ENCODE peak calls at places on chromosomes 7 and 10, in ten cellular contexts. C is PC-3, U is HCT116, X is OCI-LY7, Y is MM.1S, L is Karpas-422, I is GM23338, E is SK-N-SH, H is GM23248, Q is PC-9. Z is an unnamed sample. For H3K79me2 and H3K9me2, the result is how much of the 10 kb centered on the place peaks cover.

GRCh38 chr10:111968624-111969023 is 214.9 kb downstream of the GPAM start:
- DNase-seq in C (no peak), U (no peak), X (no peak), Y (no peak), L (no peak), I (no peak), E (no peak), H (peak), Q (no peak), Z (no peak)

GRCh38 chr7:35599642-35600041 is 95.3 kb downstream of the HERPUD2 start:
- DNase-seq in C (no peak), U (no peak), X (no peak), Y (no peak), L (no peak), I (no peak), E (no peak), H (no peak), Q (no peak), Z (no peak)

GRCh38 chr7:28958235-28958945 is at the start of gene TRIL:
- DNase-seq in C (no peak), U (no peak), X (no peak), Y (no peak), L (no peak), I (peak), E (peak), H (peak), Q (no peak), Z (peak)

GRCh38 chr7:98613601-98614425 is 3.3 kb upstream of the NPTX2 start:
- DNase-seq in C (peak), U (no peak), X (peak), Y (peak), L (peak), I (peak), E (no peak), H (peak), Q (peak), Z (peak)

GRCh38 chr10:14386202-14386593 is 55.5 kb upstream of the FRMD4A start:
- DNase-seq in C (peak), U (no peak), X (no peak), Y (peak), L (no peak), I (no peak), E (no peak), H (peak), Q (peak), Z (no peak)

GRCh38 chr10:12586724-12587123 is 237.4 kb downstream of the CAMK1D start:
- DNase-seq in C (no peak), U (no peak), X (no peak), Y (no peak), L (no peak), I (no peak), E (no peak), H (no peak), Q (no peak), Z (no peak)

GRCh38 chr10:78412605-78413004 is 378.9 kb downstream of the RPS24 start:
- DNase-seq in C (no peak), U (no peak), X (no peak), Y (no peak), L (no peak), I (no peak), E (no peak), H (no peak), Q (no peak), Z (no peak)

GRCh38 chr7:98852826-98853225 is 17.0 kb downstream of the TMEM130 start:
- DNase-seq in C (no peak), U (no peak), X (no peak), Y (no peak), L (no peak), I (no peak), E (peak), H (peak), Q (no peak), Z (no peak)

GRCh38 chr7:87574630-87575029 is 26.1 kb downstream of the ABCB1 start:
- DNase-seq in C (peak), U (peak), X (no peak), Y (no peak), L (no peak), I (no peak), E (no peak), H (peak), Q (no peak), Z (peak)

GRCh38 chr7:75955293-75955938 is 39.0 kb downstream of the TMEM120A start:
- DNase-seq in C (no peak), U (no peak), X (no peak), Y (no peak), L (no peak), I (no peak), E (no peak), H (no peak), Q (no peak), Z (no peak)

DNA sequence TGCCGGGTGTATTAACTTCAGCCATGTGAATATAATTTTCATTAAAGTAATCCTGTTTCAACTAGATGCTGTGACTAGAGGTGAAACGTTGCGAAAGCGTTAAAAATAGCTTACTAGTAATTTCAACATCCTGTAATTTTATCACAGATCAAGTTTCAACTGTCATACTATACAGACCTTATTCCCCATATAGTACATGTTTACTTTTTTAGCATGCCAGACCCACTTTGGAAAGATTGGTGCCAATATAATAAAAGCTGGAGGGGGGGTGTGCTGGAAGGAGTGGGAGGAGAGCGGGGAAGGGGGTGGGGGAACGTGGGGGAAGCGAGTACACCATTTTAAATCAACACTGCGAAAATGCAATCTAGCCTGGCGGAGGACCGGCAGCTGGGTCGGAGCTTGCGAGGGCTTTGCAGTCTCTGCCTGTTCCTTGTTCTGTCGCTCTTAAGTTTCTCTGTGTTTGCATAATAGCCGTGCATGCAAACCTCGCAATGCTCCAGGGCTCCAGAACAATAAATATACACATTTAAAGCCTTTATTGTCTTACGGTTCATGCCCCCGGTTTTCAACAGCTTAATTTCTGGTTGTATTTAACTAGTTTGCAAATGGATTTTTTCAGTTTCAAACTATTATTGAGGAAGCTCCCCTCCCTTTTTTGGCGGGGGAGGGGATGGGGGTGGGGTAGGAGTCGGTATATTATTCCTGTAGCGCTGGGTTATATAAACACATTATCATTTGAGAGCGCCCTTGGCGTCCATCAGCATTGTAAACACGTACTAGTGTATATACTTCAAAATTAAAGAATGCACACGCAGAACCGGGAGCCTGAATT is 1.3 kb upstream of the ARID5B start:
- DNase-seq in C (peak), U (no peak), X (peak), Y (peak), L (peak), I (peak), E (peak), H (peak), Q (peak), Z (peak)
- H3K79me2 ChIP-seq in C (under half), U (under half), X (under half), Y (under half), L (under half), I (under half), E (under half), H (under half), Q (under half), Z (under half)

GRCh38 chr7:33446551-33446950 is 317.2 kb downstream of the BBS9 start:
- DNase-seq in C (no peak), U (no peak), X (no peak), Y (no peak), L (no peak), I (no peak), E (no peak), H (no peak), Q (no peak), Z (no peak)

GRCh38 chr7:33444501-33444900 is 315.1 kb downstream of the BBS9 start:
- DNase-seq in C (no peak), U (no peak), X (no peak), Y (no peak), L (no peak), I (no peak), E (no peak), H (peak), Q (no peak), Z (peak)

GRCh38 chr7:33452805-33453502 is 323.6 kb downstream of the BBS9 start:
- DNase-seq in C (peak), U (no peak), X (no peak), Y (no peak), L (no peak), I (no peak), E (no peak), H (peak), Q (no peak), Z (no peak)

GRCh38 chr7:33447980-33448379 is 318.6 kb downstream of the BBS9 start:
- DNase-seq in C (no peak), U (no peak), X (no peak), Y (no peak), L (no peak), I (no peak), E (no peak), H (no peak), Q (no peak), Z (no peak)

DNA sequence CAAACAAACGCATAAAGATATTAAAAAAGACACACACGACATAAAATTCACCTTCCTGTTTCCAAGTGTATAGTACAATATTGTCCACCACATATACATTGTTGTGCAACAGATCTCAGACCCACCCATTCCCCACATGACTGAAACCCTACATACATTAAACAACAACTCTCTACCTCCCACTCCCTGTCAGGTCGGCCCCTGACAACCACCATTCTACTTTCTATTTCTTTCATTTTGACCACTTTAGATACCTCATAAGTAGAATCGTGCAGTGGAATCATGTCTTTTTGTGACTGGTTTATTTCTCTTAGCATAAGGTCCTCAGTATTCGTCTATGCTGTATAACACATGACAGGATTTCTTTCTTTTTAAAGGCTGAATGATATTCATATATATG is 320.5 kb downstream of the BBS9 start:
- DNase-seq in C (no peak), U (no peak), X (no peak), Y (no peak), L (peak), I (no peak), E (no peak), H (no peak), Q (no peak), Z (no peak)
- H3K9me2 ChIP-seq in C (under half), U (under half), X (under half), Y (under half), L (under half), I (under half), E (under half), H (under half), Q (under half), Z (under half)

GRCh38 chr10:88196298-88196697 is 332.9 kb downstream of the PTEN start:
- DNase-seq in C (no peak), U (no peak), X (no peak), Y (no peak), L (no peak), I (no peak), E (no peak), H (peak), Q (no peak), Z (peak)
- H2AFZ ChIP-seq in C (no peak), U (no peak), X (no peak), Y (no peak), L (no peak), I (no peak), E (no peak), H (no peak), Q (no peak), Z (no peak)

GRCh38 chr10:63133787-63134557 is 844 bp downstream of the NRBF2 start:
- DNase-seq in C (peak), U (no peak), X (peak), Y (no peak), L (peak), I (peak), E (no peak), H (peak), Q (no peak), Z (no peak)
- H3K79me2 ChIP-seq in C (half or more), U (half or more), X (under half), Y (half or more), L (half or more), I (half or more), E (half or more), H (half or more), Q (half or more), Z (half or more)

GRCh38 chr10:63384675-63385074 is 81.1 kb downstream of the JMJD1C start:
- DNase-seq in C (no peak), U (no peak), X (no peak), Y (no peak), L (no peak), I (no peak), E (no peak), H (no peak), Q (no peak), Z (no peak)

GRCh38 chr10:63384001-63384400 is 81.8 kb downstream of the JMJD1C start:
- DNase-seq in C (no peak), U (no peak), X (no peak), Y (no peak), L (no peak), I (no peak), E (no peak), H (no peak), Q (no peak), Z (no peak)

GRCh38 chr10:63385254-63385653 is 80.5 kb downstream of the JMJD1C start:
- DNase-seq in C (no peak), U (no peak), X (no peak), Y (no peak), L (no peak), I (no peak), E (no peak), H (no peak), Q (no peak), Z (no peak)

GRCh38 chr10:63382066-63382465 is 83.7 kb downstream of the JMJD1C start:
- DNase-seq in C (no peak), U (no peak), X (no peak), Y (no peak), L (no peak), I (no peak), E (no peak), H (no peak), Q (no peak), Z (no peak)

GRCh38 chr10:63383141-63383540 is 82.6 kb downstream of the JMJD1C start:
- DNase-seq in C (no peak), U (no peak), X (no peak), Y (no peak), L (no peak), I (no peak), E (no peak), H (peak), Q (no peak), Z (no peak)
- H3K9me2 ChIP-seq in C (under half), U (under half), X (under half), Y (under half), L (under half), I (under half), E (under half), H (under half), Q (under half), Z (under half)

GRCh38 chr10:119308089-119308488 is 100.7 kb downstream of the GRK5 start:
- DNase-seq in C (no peak), U (no peak), X (no peak), Y (no peak), L (no peak), I (no peak), E (no peak), H (no peak), Q (no peak), Z (no peak)
- H2AFZ ChIP-seq in C (no peak), U (no peak), X (peak), Y (no peak), L (no peak), I (no peak), E (no peak), H (no peak), Q (no peak), Z (no peak)

GRCh38 chr7:102434039-102434481 is 685 bp downstream of the ORAI2 start:
- DNase-seq in C (peak), U (no peak), X (peak), Y (peak), L (peak), I (no peak), E (peak), H (no peak), Q (no peak), Z (no peak)

GRCh38 chr7:102429141-102429904 is 4.1 kb upstream of the ORAI2 start:
- DNase-seq in C (no peak), U (no peak), X (no peak), Y (no peak), L (no peak), I (no peak), E (no peak), H (no peak), Q (no peak), Z (no peak)

GRCh38 chr7:102433319-102434038 is at the start of gene ORAI2:
- DNase-seq in C (peak), U (no peak), X (peak), Y (peak), L (peak), I (peak), E (peak), H (peak), Q (peak), Z (peak)

GRCh38 chr7:102432476-102433318 is 678 bp upstream of the ORAI2 start:
- DNase-seq in C (no peak), U (no peak), X (peak), Y (peak), L (no peak), I (no peak), E (no peak), H (peak), Q (no peak), Z (no peak)

GRCh38 chr7:102431617-102432298 is 1.6 kb upstream of the ORAI2 start:
- DNase-seq in C (peak), U (no peak), X (peak), Y (peak), L (peak), I (no peak), E (no peak), H (no peak), Q (no peak), Z (peak)
- H3K79me2 ChIP-seq in C (under half), U (under half), X (under half), Y (half or more), L (under half), I (under half), E (under half), H (under half), Q (under half), Z (under half)

DNA sequence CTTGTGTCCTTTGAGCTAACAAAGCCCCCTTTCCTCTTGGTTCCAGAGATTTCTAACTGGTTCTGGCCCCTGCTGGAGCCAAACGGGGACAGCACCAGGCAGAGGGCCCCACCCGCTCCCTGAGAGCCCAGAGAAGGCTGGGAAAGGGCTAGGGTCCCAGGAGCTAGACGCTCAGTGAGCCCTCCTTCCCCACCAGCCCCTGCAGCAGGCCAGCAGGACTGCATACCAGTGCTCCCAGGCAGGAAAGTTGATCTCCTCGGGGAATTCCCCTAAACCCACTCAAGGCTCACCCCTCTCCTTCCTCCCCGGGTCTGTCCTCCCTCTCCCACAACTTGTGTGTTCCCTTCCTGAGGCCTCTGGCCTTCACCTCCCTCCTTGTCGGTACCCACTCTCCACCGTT is 47.7 kb downstream of the PAX2 start:
- DNase-seq in C (no peak), U (no peak), X (no peak), Y (no peak), L (no peak), I (peak), E (no peak), H (no peak), Q (no peak), Z (no peak)
- H3K9me2 ChIP-seq in C (under half), U (under half), X (under half), Y (under half), L (under half), I (under half), E (under half), H (under half), Q (under half), Z (under half)